ENCODE peak calls at places on chromosomes 13 and 19, in six cellular contexts. R, F, O, C, Q and J are unnamed samples.

GRCh38 chr19:39145180-39145953 is 19.8 kb downstream of the PAK4 start:
- DNase-seq in R (no peak), F (no peak), O (no peak), C (no peak), Q (peak; percentile 86), J (peak; percentile 5)

GRCh38 chr13:51223284-51224270 is 1.4 kb downstream of the FAM124A start:
- DNase-seq in R (no peak), F (no peak), O (no peak), C (peak; percentile 58), Q (no peak), J (no peak)

GRCh38 chr19:4556574-4557185 is 2.8 kb downstream of the SEMA6B start:
- DNase-seq in R (no peak), F (peak; percentile 98), O (peak; percentile 98), C (peak; percentile 91), Q (no peak), J (peak; percentile 14)

GRCh38 chr13:48070942-48071341 is 24.0 kb downstream of the MED4 start:
- DNase-seq in R (no peak), F (no peak), O (no peak), C (no peak), Q (no peak), J (no peak)

GRCh38 chr13:57624565-57625435 is 6.7 kb upstream of the PCDH17 start:
- DNase-seq in R (no peak), F (peak; percentile 44), O (peak; percentile 18), C (no peak), Q (peak; percentile 56), J (peak; percentile 56)

GRCh38 chr13:50425772-50426171 is 410.5 kb downstream of the KCNRG start:
- DNase-seq in R (no peak), F (no peak), O (no peak), C (no peak), Q (no peak), J (no peak)

GRCh38 chr19:31118292-31118925 is 230.8 kb downstream of the TSHZ3 start:
- DNase-seq in R (no peak), F (no peak), O (no peak), C (no peak), Q (no peak), J (no peak)

GRCh38 chr19:43554317-43554895 is 20.9 kb downstream of the XRCC1 start:
- DNase-seq in R (no peak), F (no peak), O (no peak), C (no peak), Q (no peak), J (no peak)

GRCh38 chr13:84430441-84430840 is 548.2 kb upstream of the SLITRK1 start:
- DNase-seq in R (no peak), F (no peak), O (no peak), C (no peak), Q (no peak), J (no peak)

GRCh38 chr19:2168619-2169424 is 5.1 kb downstream of the DOT1L start:
- DNase-seq in R (peak; percentile 92), F (peak; percentile 85), O (peak; percentile 74), C (no peak), Q (peak; percentile 99), J (peak; percentile 80)

GRCh38 chr19:10289167-10289835 is 451 bp upstream of the ICAM5 start:
- DNase-seq in R (no peak), F (peak; percentile 68), O (peak; percentile 67), C (peak; percentile 93), Q (peak; percentile 53), J (no peak)

GRCh38 chr13:85535306-85535705 is 263.9 kb downstream of the SLITRK6 start:
- DNase-seq in R (no peak), F (no peak), O (no peak), C (no peak), Q (no peak), J (no peak)

GRCh38 chr19:44779150-44779549 is 1.5 kb downstream of the CBLC start:
- DNase-seq in R (no peak), F (no peak), O (no peak), C (no peak), Q (no peak), J (no peak)

GRCh38 chr19:51333836-51334460 is 8.0 kb downstream of the VSIG10L start:
- DNase-seq in R (no peak), F (peak; percentile 58), O (peak; percentile 83), C (no peak), Q (no peak), J (no peak)

GRCh38 chr13:85366759-85367417 is 432.3 kb downstream of the SLITRK6 start:
- DNase-seq in R (no peak), F (no peak), O (no peak), C (no peak), Q (no peak), J (no peak)

GRCh38 chr19:4474504-4475136 is 2.5 kb downstream of the HDGFL2 start:
- DNase-seq in R (no peak), F (peak; percentile 95), O (peak; percentile 53), C (peak; percentile 79), Q (no peak), J (no peak)

GRCh38 chr13:78609464-78610205 is 6.3 kb upstream of the POU4F1 start:
- DNase-seq in R (no peak), F (peak; percentile 54), O (no peak), C (peak; percentile 72), Q (no peak), J (no peak)

GRCh38 chr13:109715902-109716301 is 70.5 kb downstream of the IRS2 start:
- DNase-seq in R (no peak), F (no peak), O (no peak), C (no peak), Q (no peak), J (peak; percentile 70)

GRCh38 chr13:93233997-93234416 is 7.4 kb downstream of the GPC6 start:
- DNase-seq in R (no peak), F (no peak), O (no peak), C (no peak), Q (peak; percentile 41), J (no peak)

GRCh38 chr19:52007436-52007804 is 591 bp downstream of the ZNF615 start:
- DNase-seq in R (no peak), F (peak; percentile 38), O (no peak), C (no peak), Q (no peak), J (no peak)

GRCh38 chr13:43878897-43879322 is 630 bp downstream of the CCDC122 start:
- DNase-seq in R (peak; percentile 13), F (no peak), O (no peak), C (no peak), Q (peak; percentile 31), J (peak; percentile 79)

GRCh38 chr13:27339299-27339698 is 68.7 kb downstream of the RASL11A start:
- DNase-seq in R (no peak), F (peak; percentile 61), O (peak; percentile 46), C (peak; percentile 77), Q (peak; percentile 60), J (peak; percentile 69)

GRCh38 chr13:46963874-46964273 is 67.0 kb upstream of the HTR2A start:
- DNase-seq in R (no peak), F (no peak), O (no peak), C (no peak), Q (no peak), J (no peak)

GRCh38 chr13:51557875-51558604 is 26.2 kb upstream of the WDFY2 start:
- DNase-seq in R (no peak), F (no peak), O (no peak), C (no peak), Q (no peak), J (peak; percentile 40)

GRCh38 chr13:34391071-34391470 is 551.0 kb upstream of the NBEA start:
- DNase-seq in R (no peak), F (no peak), O (no peak), C (no peak), Q (no peak), J (no peak)

GRCh38 chr13:38147050-38147449 is 202.6 kb upstream of the UFM1 start:
- DNase-seq in R (no peak), F (no peak), O (no peak), C (no peak), Q (no peak), J (no peak)

GRCh38 chr19:23002690-23003422 is at the start of gene ZNF728:
- DNase-seq in R (no peak), F (peak; percentile 11), O (peak; percentile 18), C (no peak), Q (no peak), J (no peak)

GRCh38 chr19:18390075-18390909 is 4.3 kb downstream of the GDF15 start:
- DNase-seq in R (no peak), F (no peak), O (no peak), C (no peak), Q (no peak), J (no peak)

GRCh38 chr19:19805480-19805879 is 16.1 kb downstream of the ZNF506 start:
- DNase-seq in R (no peak), F (no peak), O (no peak), C (no peak), Q (no peak), J (no peak)

GRCh38 chr13:21152251-21152899 is 24.0 kb downstream of the SKA3 start:
- DNase-seq in R (no peak), F (no peak), O (no peak), C (no peak), Q (no peak), J (no peak)

GRCh38 chr13:21148557-21149258 is 27.6 kb downstream of the SKA3 start:
- DNase-seq in R (no peak), F (no peak), O (no peak), C (no peak), Q (no peak), J (no peak)

GRCh38 chr13:21147827-21148226 is 28.5 kb downstream of the SKA3 start:
- DNase-seq in R (no peak), F (no peak), O (peak; percentile 9), C (no peak), Q (no peak), J (no peak)

GRCh38 chr13:21149568-21149967 is 26.8 kb downstream of the SKA3 start:
- DNase-seq in R (no peak), F (no peak), O (no peak), C (no peak), Q (no peak), J (no peak)

GRCh38 chr13:21150013-21150412 is 26.3 kb downstream of the SKA3 start:
- DNase-seq in R (no peak), F (no peak), O (no peak), C (no peak), Q (no peak), J (no peak)
- H3K27ac ChIP-seq in R (no peak overlapping the region), F (no peak overlapping the region), O (no peak overlapping the region), C (no peak overlapping the region), Q (no peak overlapping the region), J (no peak overlapping the region)

GRCh38 chr13:66689037-66689619 is 541.0 kb downstream of the PCDH9 start:
- DNase-seq in R (no peak), F (peak; percentile 19), O (no peak), C (no peak), Q (no peak), J (no peak)
- TF ChIP-seq GABPA in R (no peak), F (no peak), O (no peak), C (no peak), Q (no peak), J (no peak)

GRCh38 chr19:15292847-15293582 is 39.3 kb downstream of the BRD4 start:
- DNase-seq in R (no peak), F (no peak), O (no peak), C (no peak), Q (no peak), J (no peak)
- TF ChIP-seq POLR2AphosphoS5 in R (no peak), F (no peak), O (no peak), C (no peak), Q (no peak), J (no peak)

GRCh38 chr13:67223742-67224141 is 6.4 kb downstream of the PCDH9 start:
- DNase-seq in R (no peak), F (no peak), O (no peak), C (no peak), Q (no peak), J (no peak)
- H3K27ac ChIP-seq in R (no peak overlapping the region), F (no peak overlapping the region), O (no peak overlapping the region), C (no peak overlapping the region), Q (no peak overlapping the region), J (no peak overlapping the region)

GRCh38 chr19:49196527-49197240 is 39.1 kb downstream of the TRPM4 start:
- DNase-seq in R (no peak), F (no peak), O (peak; percentile 2), C (no peak), Q (no peak), J (no peak)
- TF ChIP-seq GABPA in R (no peak), F (no peak), O (no peak), C (no peak), Q (no peak), J (no peak)